ENCODE peak calls at places on chromosomes 11 and 22, in seven cellular contexts. Q is H1, W is HCT116, L is K562, X is HepG2, N is SK-N-SH, I is GM12878. G is an unnamed sample.

GRCh38 chr11:75468534-75469340 is 35.7 kb upstream of the KLHL35 start:
- DNase-seq in Q (no peak), W (no peak), L (peak; percentile 66), X (no peak), N (peak; percentile 64), I (no peak), G (no peak)

GRCh38 chr11:95242202-95242989 is 11.4 kb upstream of the SESN3 start:
- DNase-seq in Q (no peak), W (no peak), L (no peak), X (no peak), N (no peak), I (no peak), G (no peak)

GRCh38 chr22:29165336-29166060 is 40.2 kb upstream of the EMID1 start:
- DNase-seq in Q (no peak), W (no peak), L (no peak), X (no peak), N (no peak), I (no peak), G (no peak)

GRCh38 chr11:126988655-126989054 is 11.9 kb downstream of the KIRREL3 start:
- DNase-seq in Q (no peak), W (no peak), L (no peak), X (no peak), N (no peak), I (no peak), G (no peak)

GRCh38 chr11:5380740-5381342 is 2.8 kb upstream of the OR51M1 start:
- DNase-seq in Q (peak; percentile 70), W (peak; percentile 36), L (peak; percentile 54), X (peak; percentile 52), N (peak; percentile 40), I (no peak), G (peak; percentile 13)

GRCh38 chr11:4140067-4140636 is 45.6 kb downstream of the RRM1 start:
- DNase-seq in Q (no peak), W (no peak), L (no peak), X (no peak), N (no peak), I (no peak), G (no peak)

GRCh38 chr11:67270256-67271211 is 4.3 kb downstream of the GRK2 start:
- DNase-seq in Q (peak; percentile 73), W (no peak), L (no peak), X (no peak), N (no peak), I (no peak), G (peak; percentile 67)

GRCh38 chr22:41834005-41834975 is 1.4 kb downstream of the SREBF2 start:
- DNase-seq in Q (no peak), W (no peak), L (no peak), X (peak; percentile 61), N (no peak), I (no peak), G (no peak)

GRCh38 chr11:44372989-44373388 is 63.0 kb upstream of the ALX4 start:
- DNase-seq in Q (no peak), W (no peak), L (peak; percentile 33), X (no peak), N (no peak), I (no peak), G (no peak)
- TF ChIP-seq JUND in Q (no peak), W (no peak), L (no peak), X (no peak), N (no peak), I (no peak), G (no peak)

DNA sequence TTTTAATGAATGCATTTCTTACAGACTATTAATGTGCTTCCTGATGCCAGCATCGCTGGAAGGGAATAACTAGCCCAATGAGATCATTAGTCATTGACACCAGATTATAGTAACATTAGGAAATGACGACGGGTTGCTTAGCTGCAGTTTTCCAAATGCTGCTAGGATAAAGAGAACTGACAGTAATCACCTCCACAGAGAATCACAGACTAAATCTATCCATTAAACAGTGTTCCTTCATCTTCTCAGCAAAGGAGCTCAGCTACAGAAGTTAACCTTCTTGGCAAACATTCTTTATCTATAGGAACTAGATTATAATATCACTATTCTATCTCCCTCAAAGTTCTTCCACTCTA is 97.5 kb downstream of the SIK3 start:
- DNase-seq in Q (no peak), W (no peak), L (no peak), X (no peak), N (no peak), I (no peak), G (no peak)
- TF ChIP-seq JUND in Q (no peak), W (no peak), L (no peak), X (no peak), N (no peak), I (no peak), G (no peak)

GRCh38 chr11:20226936-20227335 is 66.7 kb upstream of the DBX1 start:
- DNase-seq in Q (no peak), W (no peak), L (no peak), X (no peak), N (no peak), I (no peak), G (no peak)
- TF ChIP-seq JUND in Q (no peak), W (no peak), L (no peak), X (no peak), N (no peak), I (no peak), G (no peak)

DNA sequence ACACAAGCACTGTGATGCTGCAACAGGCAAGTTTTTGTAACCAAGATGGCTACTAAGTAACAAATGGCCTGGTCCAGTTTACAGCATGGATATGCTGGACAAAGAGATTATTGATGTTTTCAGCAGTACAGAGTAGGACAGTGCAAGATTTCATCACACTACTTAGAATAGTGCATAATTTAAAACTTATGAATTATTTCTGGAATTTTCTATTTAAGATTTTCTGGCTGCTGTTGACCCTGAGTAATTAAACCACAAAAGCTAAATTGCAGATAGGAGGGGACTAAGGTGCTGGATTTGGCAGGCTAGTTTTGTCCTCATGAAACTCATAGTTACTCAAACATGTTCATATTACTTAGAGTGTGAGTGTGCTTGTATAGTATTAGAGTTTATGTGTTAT is 33.1 kb downstream of the CEP295 start:
- DNase-seq in Q (no peak), W (no peak), L (no peak), X (no peak), N (no peak), I (no peak), G (no peak)
- TF ChIP-seq JUND in Q (no peak), W (no peak), L (no peak), X (no peak), N (no peak), I (no peak), G (no peak)

GRCh38 chr11:103851166-103851651 is 185.2 kb upstream of the DDI1 start:
- DNase-seq in Q (no peak), W (no peak), L (no peak), X (no peak), N (no peak), I (no peak), G (no peak)
- TF ChIP-seq JUND in Q (no peak), W (no peak), L (no peak), X (no peak), N (no peak), I (no peak), G (no peak)